ENCODE peak calls at places on chromosome 1, in nine cellular contexts. Q is hepatocyte, V is transverse colon, Y is psoas muscle, X is suprapubic skin, D is pancreas, W is cardiac muscle cell, O is astrocyte, P is left ventricle myocardium inferior. R is an unnamed sample.

GRCh38 chr1:65264197-65264929 is 45.0 kb upstream of the DNAJC6 start:
- DNase-seq in D (no peak), W (peak; percentile 62), P (peak; percentile 18), X (no peak), Y (no peak), O (peak; percentile 52), Q (peak; percentile 47), V (no peak), R (peak; percentile 35)

GRCh38 chr1:174875306-174875705 is 124.4 kb upstream of the CACYBP start:
- DNase-seq in D (peak; percentile 85), V (peak; percentile 87), P (no peak), Y (no peak), O (no peak), X (no peak), W (no peak), Q (peak; percentile 81), R (peak; percentile 16)

GRCh38 chr1:108575241-108575850 is 15.4 kb downstream of the EEIG2 start:
- DNase-seq in D (no peak), O (peak; percentile 24), P (no peak), Y (no peak), W (no peak), V (no peak), Q (no peak), X (no peak), R (no peak)

GRCh38 chr1:244350027-244350426 is 101.7 kb downstream of the ADSS2 start:
- DNase-seq in P (no peak), X (no peak), Q (no peak), V (no peak), Y (no peak), O (no peak), W (no peak), D (no peak), R (no peak)

GRCh38 chr1:36091141-36091540 is 2.4 kb downstream of the ADPRS start:
- DNase-seq in V (no peak), X (no peak), O (no peak), Q (no peak), Y (no peak), W (no peak), P (no peak), D (no peak), R (no peak)

GRCh38 chr1:43077273-43077672 is 94.8 kb downstream of the EBNA1BP2 start:
- DNase-seq in P (no peak), V (no peak), Y (no peak), D (no peak), W (no peak), X (no peak), O (no peak), Q (no peak), R (no peak)

GRCh38 chr1:206081811-206082210 is 28.8 kb downstream of the RHEX start:
- DNase-seq in D (no peak), O (no peak), W (no peak), V (no peak), P (no peak), X (no peak), Y (no peak), Q (peak; percentile 29), R (no peak)

GRCh38 chr1:96747565-96747964 is 26.0 kb downstream of the PTBP2 start:
- DNase-seq in D (no peak), W (peak; percentile 39), X (no peak), Y (no peak), Q (no peak), V (no peak), P (no peak), O (no peak), R (no peak)

GRCh38 chr1:26733982-26734381 is 38.2 kb downstream of the ARID1A start:
- DNase-seq in W (peak; percentile 92), O (peak; percentile 98), V (no peak), D (no peak), X (no peak), Y (no peak), Q (no peak), P (no peak), R (no peak)

GRCh38 chr1:243345205-243345604 is 89.4 kb downstream of the SDCCAG8 start:
- DNase-seq in D (no peak), Q (peak; percentile 25), X (no peak), O (no peak), V (no peak), Y (no peak), W (peak; percentile 20), P (no peak), R (no peak)

GRCh38 chr1:210236840-210237409 is 4.3 kb downstream of the SERTAD4 start:
- DNase-seq in O (peak; percentile 88), X (no peak), Q (peak; percentile 69), P (peak; percentile 77), W (peak; percentile 96), Y (peak; percentile 68), D (no peak), V (peak; percentile 35), R (no peak)

GRCh38 chr1:201624741-201625646 is 86.1 kb downstream of the NAV1 start:
- DNase-seq in W (peak; percentile 94), Q (no peak), X (no peak), O (peak; percentile 99), P (no peak), D (no peak), Y (no peak), V (no peak), R (no peak)

GRCh38 chr1:174074757-174075156 is 52.6 kb upstream of the RC3H1 start:
- DNase-seq in Q (peak; percentile 17), W (peak; percentile 53), D (no peak), P (no peak), O (peak; percentile 16), X (no peak), V (no peak), Y (no peak), R (no peak)

GRCh38 chr1:27031235-27032118 is 18.8 kb upstream of the TENT5B start:
- DNase-seq in Q (peak; percentile 85), V (peak; percentile 89), D (peak; percentile 90), O (peak; percentile 70), P (peak; percentile 79), W (peak; percentile 85), X (peak; percentile 89), Y (peak; percentile 82), R (no peak)

GRCh38 chr1:66542811-66543767 is 9.1 kb downstream of the SGIP1 start:
- DNase-seq in X (no peak), V (peak; percentile 74), W (peak; percentile 49), Y (no peak), P (peak; percentile 72), Q (peak; percentile 86), D (peak; percentile 62), O (peak; percentile 86), R (no peak)

GRCh38 chr1:179589524-179589923 is 2.1 kb upstream of the TDRD5 start:
- DNase-seq in P (no peak), O (no peak), X (no peak), Y (no peak), Q (no peak), W (no peak), V (no peak), D (no peak), R (no peak)

DNA sequence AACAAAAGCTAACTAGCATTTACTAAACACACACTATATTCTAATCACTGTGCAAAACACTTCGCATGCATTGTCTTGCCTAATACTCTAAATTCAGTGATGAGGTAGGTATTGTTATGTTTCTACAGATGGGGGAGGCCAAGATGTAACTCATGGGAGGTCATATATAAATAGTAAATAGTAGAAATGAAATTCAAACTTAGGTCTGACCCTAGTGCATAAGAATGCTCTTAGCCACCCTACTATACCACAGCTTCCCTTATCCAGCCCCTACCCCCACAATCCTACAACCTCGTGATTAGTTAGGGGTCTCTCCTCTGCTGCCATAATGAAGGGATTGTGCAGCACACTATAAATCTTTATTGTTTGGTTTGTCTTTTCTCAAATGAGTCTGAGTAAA is 3.3 kb downstream of the PFDN2 start:
- DNase-seq in X (no peak), O (no peak), Q (no peak), W (no peak), P (no peak), Y (no peak), V (no peak), D (no peak), R (no peak)
- H3K4me1 ChIP-seq in X (peaks cover 42% of the 10 kb centered on the region), O (peaks cover 27% of the 10 kb centered on the region), Q (peaks cover 21% of the 10 kb centered on the region), W (peaks cover 26% of the 10 kb centered on the region), P (peaks cover 84% of the 10 kb centered on the region), Y (peaks cover 58% of the 10 kb centered on the region), V (peaks cover 58% of the 10 kb centered on the region), D (peaks cover 30% of the 10 kb centered on the region), R (peaks cover 9% of the 10 kb centered on the region)

DNA sequence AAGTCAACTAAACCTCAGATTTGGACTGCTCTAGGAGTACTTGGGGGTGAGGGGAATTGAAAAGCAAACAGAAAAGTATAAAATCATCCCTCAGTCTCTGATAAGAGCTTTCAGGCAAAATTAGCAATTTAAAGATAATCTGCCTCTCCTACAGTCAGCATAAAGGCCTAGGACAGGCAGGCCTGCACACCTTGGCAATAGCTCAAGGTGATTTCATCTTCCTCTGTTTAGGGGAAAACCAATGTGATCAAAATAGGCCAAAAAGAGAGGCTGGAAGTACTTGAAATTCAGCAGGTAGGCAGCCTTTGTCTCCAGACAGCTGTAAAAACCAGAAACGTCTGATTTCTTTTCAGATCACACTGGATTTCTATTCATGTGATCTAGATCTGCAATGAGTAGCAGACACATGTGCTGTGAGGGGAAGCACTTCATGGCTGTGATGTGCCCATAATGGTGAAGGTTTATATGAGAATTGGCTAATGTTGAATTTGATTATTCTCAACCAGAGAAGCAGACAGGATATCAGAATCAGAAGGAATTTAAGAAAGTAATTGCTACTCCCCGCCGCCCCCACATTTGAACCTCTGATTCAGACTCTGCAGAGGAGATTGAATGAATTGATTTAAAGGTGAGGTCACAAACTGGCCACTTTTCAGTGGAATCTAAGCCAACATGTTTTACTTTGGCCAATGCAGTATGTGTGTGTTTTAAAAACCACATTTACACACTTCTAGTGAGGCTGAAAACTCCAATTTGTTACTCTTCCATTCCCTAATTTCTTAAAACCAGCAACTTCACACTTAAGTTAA is 45.8 kb upstream of the DNASE2B start:
- DNase-seq in D (no peak), Q (no peak), P (no peak), Y (no peak), V (no peak), W (no peak), O (peak; percentile 72), X (no peak), R (no peak)
- H3K9me3 ChIP-seq in D (no peaks in the 10 kb centered on the region), Q (no peaks in the 10 kb centered on the region), P (no peaks in the 10 kb centered on the region), Y (no peaks in the 10 kb centered on the region), V (no peaks in the 10 kb centered on the region), W (no peaks in the 10 kb centered on the region), O (no peaks in the 10 kb centered on the region), X (no peaks in the 10 kb centered on the region), R (no peaks in the 10 kb centered on the region)

GRCh38 chr1:207181838-207182237 is 77.8 kb downstream of the C4BPA start:
- DNase-seq in V (no peak), P (no peak), D (no peak), Y (no peak), Q (no peak), O (no peak), W (peak; percentile 35), X (no peak), R (peak; percentile 8)
- TF ChIP-seq CTCF in V (no peak), P (peak; percentile 44), D (no peak), Y (peak; percentile 35), Q (peak; percentile 18), O (no peak), W (peak; percentile 19), X (no peak), R (peak; percentile 38)

DNA sequence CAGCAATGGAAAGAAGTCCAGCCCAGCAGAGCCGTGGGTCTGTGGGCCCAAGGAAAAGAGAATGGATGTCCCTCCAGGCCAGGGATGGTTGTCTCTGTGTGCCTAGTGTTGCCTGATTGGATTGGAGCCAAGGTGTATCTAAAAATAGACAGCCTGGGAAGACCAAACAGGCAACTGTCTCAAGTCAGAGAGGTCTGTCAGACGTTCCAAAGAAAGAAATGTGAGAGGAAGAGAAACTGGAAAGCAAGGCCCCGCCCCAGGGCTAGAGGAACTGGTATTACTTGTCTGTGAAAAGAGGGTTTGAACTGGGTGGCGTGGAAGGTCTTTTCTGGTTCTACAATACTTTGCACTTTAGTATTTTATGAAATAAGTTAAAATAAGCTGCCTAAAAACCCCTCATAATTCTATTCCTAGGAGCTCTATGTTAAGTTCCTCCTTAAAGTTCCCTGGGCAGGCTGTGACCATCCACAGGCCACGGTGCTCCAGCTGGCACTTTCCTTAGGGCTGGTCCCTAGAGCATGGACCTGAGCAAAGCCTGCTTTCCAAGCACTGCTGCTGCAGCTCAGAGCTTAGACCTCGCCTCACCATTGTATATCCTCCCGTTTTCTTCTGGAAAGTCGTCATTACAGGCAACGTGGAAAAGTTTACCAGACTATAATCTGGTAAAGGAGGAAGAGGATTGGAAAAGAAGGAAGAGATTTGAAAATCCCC is 151.6 kb downstream of the DISC1 start:
- DNase-seq in D (no peak), P (peak; percentile 24), Y (peak; percentile 58), X (no peak), V (peak; percentile 44), O (peak; percentile 30), Q (peak; percentile 49), W (peak; percentile 32), R (peak; percentile 48)
- H3K4me1 ChIP-seq in D (no peaks in the 10 kb centered on the region), P (peaks cover 34% of the 10 kb centered on the region), Y (peaks cover 18% of the 10 kb centered on the region), X (peaks cover 24% of the 10 kb centered on the region), V (peaks cover 13% of the 10 kb centered on the region), O (peaks cover 23% of the 10 kb centered on the region), Q (no peaks in the 10 kb centered on the region), W (peaks cover 23% of the 10 kb centered on the region), R (no peaks in the 10 kb centered on the region)